ENCODE peak calls at places on chromosomes 5 and 9, in ten cellular contexts. One of them, this sample, is unnamed.

GRCh38 chr5:41721521-41721920 is 148.7 kb downstream of the OXCT1 start:
- DNase-seq in heart left ventricle: no peak
- DNase-seq in right lobe of liver: no peak
- DNase-seq in HepG2: no peak
- DNase-seq in erythroblast: no peak
- DNase-seq in IMR-90: peak
- DNase-seq in tibial nerve: no peak
- DNase-seq in spleen: no peak
- DNase-seq in esophagus squamous epithelium: no peak
- DNase-seq in A549: no peak
- DNase-seq in this sample: no peak

GRCh38 chr5:626850-627249 is 14.7 kb downstream of the CEP72 start:
- DNase-seq in heart left ventricle: no peak
- DNase-seq in right lobe of liver: no peak
- DNase-seq in HepG2: no peak
- DNase-seq in erythroblast: no peak
- DNase-seq in IMR-90: peak
- DNase-seq in tibial nerve: no peak
- DNase-seq in spleen: no peak
- DNase-seq in esophagus squamous epithelium: no peak
- DNase-seq in A549: no peak
- DNase-seq in this sample: no peak

GRCh38 chr5:4758550-4758949 is 381.6 kb upstream of the ADAMTS16 start:
- DNase-seq in heart left ventricle: no peak
- DNase-seq in right lobe of liver: no peak
- DNase-seq in HepG2: no peak
- DNase-seq in erythroblast: no peak
- DNase-seq in IMR-90: no peak
- DNase-seq in tibial nerve: no peak
- DNase-seq in spleen: no peak
- DNase-seq in esophagus squamous epithelium: no peak
- DNase-seq in A549: no peak
- DNase-seq in this sample: no peak

GRCh38 chr5:15105799-15106393 is 234.3 kb upstream of the ANKH start:
- DNase-seq in heart left ventricle: peak
- DNase-seq in right lobe of liver: no peak
- DNase-seq in HepG2: peak
- DNase-seq in erythroblast: peak
- DNase-seq in IMR-90: peak
- DNase-seq in tibial nerve: peak
- DNase-seq in spleen: no peak
- DNase-seq in esophagus squamous epithelium: no peak
- DNase-seq in A549: peak
- DNase-seq in this sample: no peak

GRCh38 chr5:55517804-55518203 is 17.0 kb downstream of the PLPP1 start:
- DNase-seq in heart left ventricle: no peak
- DNase-seq in right lobe of liver: no peak
- DNase-seq in HepG2: no peak
- DNase-seq in erythroblast: no peak
- DNase-seq in IMR-90: no peak
- DNase-seq in tibial nerve: no peak
- DNase-seq in spleen: no peak
- DNase-seq in esophagus squamous epithelium: no peak
- DNase-seq in A549: no peak
- DNase-seq in this sample: no peak

GRCh38 chr5:74477761-74478160 is 162.8 kb downstream of the ENC1 start:
- DNase-seq in heart left ventricle: no peak
- DNase-seq in right lobe of liver: no peak
- DNase-seq in HepG2: no peak
- DNase-seq in erythroblast: no peak
- DNase-seq in IMR-90: no peak
- DNase-seq in tibial nerve: no peak
- DNase-seq in spleen: no peak
- DNase-seq in esophagus squamous epithelium: no peak
- DNase-seq in A549: no peak
- DNase-seq in this sample: no peak

GRCh38 chr5:50553560-50553984 is 112.5 kb upstream of the EMB start:
- DNase-seq in heart left ventricle: no peak
- DNase-seq in right lobe of liver: no peak
- DNase-seq in HepG2: no peak
- DNase-seq in erythroblast: no peak
- DNase-seq in IMR-90: no peak
- DNase-seq in tibial nerve: no peak
- DNase-seq in spleen: no peak
- DNase-seq in esophagus squamous epithelium: no peak
- DNase-seq in A549: peak
- DNase-seq in this sample: no peak

GRCh38 chr9:69806642-69807041 is 14.0 kb upstream of the CFAP95 start:
- DNase-seq in heart left ventricle: no peak
- DNase-seq in right lobe of liver: no peak
- DNase-seq in HepG2: no peak
- DNase-seq in erythroblast: no peak
- DNase-seq in IMR-90: no peak
- DNase-seq in tibial nerve: no peak
- DNase-seq in spleen: no peak
- DNase-seq in esophagus squamous epithelium: no peak
- DNase-seq in A549: no peak
- DNase-seq in this sample: no peak

GRCh38 chr5:36177715-36178556 is 26.0 kb downstream of the SKP2 start:
- DNase-seq in heart left ventricle: no peak
- DNase-seq in right lobe of liver: no peak
- DNase-seq in HepG2: peak
- DNase-seq in erythroblast: peak
- DNase-seq in IMR-90: peak
- DNase-seq in tibial nerve: no peak
- DNase-seq in spleen: no peak
- DNase-seq in esophagus squamous epithelium: no peak
- DNase-seq in A549: peak
- DNase-seq in this sample: no peak

GRCh38 chr9:125991886-125992529 is 244.8 kb downstream of the PBX3 start:
- DNase-seq in heart left ventricle: no peak
- DNase-seq in right lobe of liver: peak
- DNase-seq in HepG2: no peak
- DNase-seq in erythroblast: no peak
- DNase-seq in IMR-90: no peak
- DNase-seq in tibial nerve: no peak
- DNase-seq in spleen: no peak
- DNase-seq in esophagus squamous epithelium: no peak
- DNase-seq in A549: no peak
- DNase-seq in this sample: no peak
- TF ChIP-seq POLR2A in heart left ventricle: no peak
- TF ChIP-seq POLR2A in right lobe of liver: no peak
- TF ChIP-seq POLR2A in HepG2: no peak
- TF ChIP-seq POLR2A in erythroblast: no peak
- TF ChIP-seq POLR2A in IMR-90: no peak
- TF ChIP-seq POLR2A in tibial nerve: no peak
- TF ChIP-seq POLR2A in spleen: no peak
- TF ChIP-seq POLR2A in esophagus squamous epithelium: no peak
- TF ChIP-seq POLR2A in A549: no peak
- TF ChIP-seq POLR2A in this sample: no peak

DNA sequence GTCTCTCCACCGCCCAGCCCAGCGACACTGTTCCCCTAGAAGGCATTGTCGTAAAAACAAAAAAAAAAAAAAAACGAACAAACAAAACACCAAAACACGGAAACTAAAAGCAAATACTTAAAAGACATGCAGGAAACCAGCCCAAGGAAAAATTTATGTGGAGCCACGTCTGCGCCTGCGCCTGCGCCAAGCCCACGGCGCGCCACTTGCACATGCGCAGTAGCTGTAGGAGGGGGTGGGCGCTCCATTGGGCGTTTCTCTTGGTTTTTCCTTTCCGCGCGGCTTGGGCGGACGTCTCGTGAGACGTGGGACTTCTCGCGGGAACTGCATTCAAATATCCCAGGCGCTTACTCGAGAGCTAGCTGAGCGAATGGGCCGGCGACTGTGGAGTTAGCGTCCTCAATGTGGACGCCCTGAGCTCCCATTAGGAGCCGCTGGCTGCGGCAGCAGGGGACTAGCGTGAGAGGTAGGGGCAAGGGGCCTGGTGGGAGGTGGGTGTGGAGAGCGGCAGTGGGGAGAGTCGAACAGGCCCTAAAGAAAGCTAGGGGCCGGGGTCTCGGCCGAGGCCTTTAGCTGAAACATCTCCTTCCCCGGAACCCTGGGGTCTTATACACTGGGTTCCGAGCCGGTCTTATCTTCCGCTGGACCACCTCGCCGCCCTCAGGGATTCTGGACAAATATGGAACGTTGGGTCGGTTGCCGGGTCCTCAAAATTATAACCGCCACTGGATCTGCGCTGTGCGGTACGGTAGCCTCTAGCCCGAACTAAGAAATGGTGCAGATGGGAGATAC is at the start of gene SPDL1:
- DNase-seq in heart left ventricle: peak
- DNase-seq in right lobe of liver: peak
- DNase-seq in HepG2: peak
- DNase-seq in erythroblast: peak
- DNase-seq in IMR-90: peak
- DNase-seq in tibial nerve: peak
- DNase-seq in spleen: peak
- DNase-seq in esophagus squamous epithelium: peak
- DNase-seq in A549: peak
- DNase-seq in this sample: peak
- TF ChIP-seq POLR2A in heart left ventricle: peak
- TF ChIP-seq POLR2A in right lobe of liver: peak
- TF ChIP-seq POLR2A in HepG2: peak
- TF ChIP-seq POLR2A in erythroblast: peak
- TF ChIP-seq POLR2A in IMR-90: peak
- TF ChIP-seq POLR2A in tibial nerve: peak
- TF ChIP-seq POLR2A in spleen: no peak
- TF ChIP-seq POLR2A in esophagus squamous epithelium: peak
- TF ChIP-seq POLR2A in A549: peak
- TF ChIP-seq POLR2A in this sample: no peak

GRCh38 chr5:139849501-139849900 is 53.9 kb downstream of the PSD2 start:
- DNase-seq in heart left ventricle: no peak
- DNase-seq in right lobe of liver: no peak
- DNase-seq in HepG2: no peak
- DNase-seq in erythroblast: no peak
- DNase-seq in IMR-90: no peak
- DNase-seq in tibial nerve: no peak
- DNase-seq in spleen: peak
- DNase-seq in esophagus squamous epithelium: no peak
- DNase-seq in A549: no peak
- DNase-seq in this sample: peak

GRCh38 chr5:139847091-139847490 is 51.5 kb downstream of the PSD2 start:
- DNase-seq in heart left ventricle: no peak
- DNase-seq in right lobe of liver: no peak
- DNase-seq in HepG2: no peak
- DNase-seq in erythroblast: no peak
- DNase-seq in IMR-90: no peak
- DNase-seq in tibial nerve: no peak
- DNase-seq in spleen: peak
- DNase-seq in esophagus squamous epithelium: no peak
- DNase-seq in A549: no peak
- DNase-seq in this sample: no peak

GRCh38 chr5:139845846-139846681 is 50.5 kb downstream of the PSD2 start:
- DNase-seq in heart left ventricle: peak
- DNase-seq in right lobe of liver: peak
- DNase-seq in HepG2: no peak
- DNase-seq in erythroblast: no peak
- DNase-seq in IMR-90: no peak
- DNase-seq in tibial nerve: no peak
- DNase-seq in spleen: peak
- DNase-seq in esophagus squamous epithelium: no peak
- DNase-seq in A549: no peak
- DNase-seq in this sample: no peak

GRCh38 chr5:139848508-139849100 is 53.0 kb downstream of the PSD2 start:
- DNase-seq in heart left ventricle: peak
- DNase-seq in right lobe of liver: peak
- DNase-seq in HepG2: no peak
- DNase-seq in erythroblast: no peak
- DNase-seq in IMR-90: no peak
- DNase-seq in tibial nerve: no peak
- DNase-seq in spleen: peak
- DNase-seq in esophagus squamous epithelium: no peak
- DNase-seq in A549: no peak
- DNase-seq in this sample: no peak

DNA sequence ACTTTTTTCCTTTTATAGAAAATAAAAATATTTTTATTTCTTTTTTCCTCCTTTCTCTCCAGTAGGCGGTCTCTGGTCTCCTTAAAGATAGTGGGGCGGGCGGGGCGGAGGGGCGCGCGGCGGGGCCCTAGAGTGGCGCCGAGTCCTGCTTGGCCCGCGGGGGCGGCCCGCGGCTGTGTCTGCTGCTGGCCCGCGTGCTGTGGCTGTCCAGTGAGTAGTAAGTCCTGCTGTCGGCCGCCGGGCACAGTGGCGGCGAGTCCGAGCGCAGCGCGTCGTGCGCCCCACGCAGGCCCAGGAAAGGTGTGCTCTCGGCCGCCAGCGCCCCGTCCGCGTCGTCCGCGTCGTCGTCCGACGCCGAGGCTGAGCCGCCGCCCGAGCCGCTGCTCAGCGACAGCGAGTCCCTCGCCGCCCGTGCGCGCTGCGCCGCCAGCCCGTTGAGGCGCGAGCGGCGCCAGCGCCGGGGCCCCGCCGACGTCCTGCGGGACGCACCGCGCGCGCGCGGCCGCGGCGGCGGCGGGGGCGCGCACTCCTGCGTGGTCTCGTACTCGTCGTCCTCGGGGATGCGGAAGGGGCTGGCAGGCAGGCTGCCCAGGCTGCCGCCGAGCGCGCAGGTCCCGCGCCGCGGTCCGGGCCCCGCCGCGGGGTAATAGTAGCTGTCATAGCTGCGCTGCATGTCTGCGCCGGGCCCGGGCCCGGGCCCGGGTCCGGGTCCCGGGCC is 52.3 kb downstream of the PSD2 start:
- DNase-seq in heart left ventricle: peak
- DNase-seq in right lobe of liver: peak
- DNase-seq in HepG2: no peak
- DNase-seq in erythroblast: peak
- DNase-seq in IMR-90: no peak
- DNase-seq in tibial nerve: no peak
- DNase-seq in spleen: peak
- DNase-seq in esophagus squamous epithelium: no peak
- DNase-seq in A549: peak
- DNase-seq in this sample: no peak
- TF ChIP-seq POLR2A in heart left ventricle: no peak
- TF ChIP-seq POLR2A in right lobe of liver: peak
- TF ChIP-seq POLR2A in HepG2: no peak
- TF ChIP-seq POLR2A in erythroblast: no peak
- TF ChIP-seq POLR2A in IMR-90: no peak
- TF ChIP-seq POLR2A in tibial nerve: no peak
- TF ChIP-seq POLR2A in spleen: no peak
- TF ChIP-seq POLR2A in esophagus squamous epithelium: peak
- TF ChIP-seq POLR2A in A549: peak
- TF ChIP-seq POLR2A in this sample: no peak

GRCh38 chr9:133973791-133974630 is 18.1 kb downstream of the VAV2 start:
- DNase-seq in heart left ventricle: no peak
- DNase-seq in right lobe of liver: peak
- DNase-seq in HepG2: peak
- DNase-seq in erythroblast: no peak
- DNase-seq in IMR-90: no peak
- DNase-seq in tibial nerve: no peak
- DNase-seq in spleen: peak
- DNase-seq in esophagus squamous epithelium: no peak
- DNase-seq in A549: no peak
- DNase-seq in this sample: no peak
- TF ChIP-seq POLR2A in heart left ventricle: no peak
- TF ChIP-seq POLR2A in right lobe of liver: peak
- TF ChIP-seq POLR2A in HepG2: no peak
- TF ChIP-seq POLR2A in erythroblast: no peak
- TF ChIP-seq POLR2A in IMR-90: no peak
- TF ChIP-seq POLR2A in tibial nerve: no peak
- TF ChIP-seq POLR2A in spleen: no peak
- TF ChIP-seq POLR2A in esophagus squamous epithelium: no peak
- TF ChIP-seq POLR2A in A549: no peak
- TF ChIP-seq POLR2A in this sample: no peak

This sample was measured in gastrocnemius medialis.